ENCODE peak calls at places on chromosomes 13 and 19, in nine cellular contexts. One of them, this sample, is unnamed. For H3K4me1, the result is how much of the 10 kb centered on the place peaks cover.

GRCh38 chr13:47044842-47045241 is 148.0 kb upstream of the HTR2A start:
- DNase-seq in upper lobe of right lung: no peak
- DNase-seq in heart right ventricle: no peak
- DNase-seq in heart left ventricle: no peak
- DNase-seq in H1: no peak
- DNase-seq in mucosa of descending colon: no peak
- DNase-seq in effector memory CD4-positive, alpha-beta T cell: no peak
- DNase-seq in endodermal cell: no peak
- DNase-seq in CD8-positive, alpha-beta T cell: no peak
- DNase-seq in this sample: no peak

GRCh38 chr19:18470153-18470552 is 32.2 kb upstream of the ISYNA1 start:
- DNase-seq in upper lobe of right lung: no peak
- DNase-seq in heart right ventricle: peak
- DNase-seq in heart left ventricle: no peak
- DNase-seq in H1: no peak
- DNase-seq in mucosa of descending colon: no peak
- DNase-seq in effector memory CD4-positive, alpha-beta T cell: no peak
- DNase-seq in endodermal cell: peak
- DNase-seq in CD8-positive, alpha-beta T cell: no peak
- DNase-seq in this sample: no peak

GRCh38 chr19:19460761-19461265 is 54.5 kb downstream of the TSSK6 start:
- DNase-seq in upper lobe of right lung: peak
- DNase-seq in heart right ventricle: peak
- DNase-seq in heart left ventricle: peak
- DNase-seq in H1: no peak
- DNase-seq in mucosa of descending colon: peak
- DNase-seq in effector memory CD4-positive, alpha-beta T cell: peak
- DNase-seq in endodermal cell: peak
- DNase-seq in CD8-positive, alpha-beta T cell: peak
- DNase-seq in this sample: no peak

GRCh38 chr19:42010245-42011126 is 16.5 kb upstream of the ATP1A3 start:
- DNase-seq in upper lobe of right lung: no peak
- DNase-seq in heart right ventricle: no peak
- DNase-seq in heart left ventricle: no peak
- DNase-seq in H1: no peak
- DNase-seq in mucosa of descending colon: no peak
- DNase-seq in effector memory CD4-positive, alpha-beta T cell: no peak
- DNase-seq in endodermal cell: no peak
- DNase-seq in CD8-positive, alpha-beta T cell: no peak
- DNase-seq in this sample: no peak

GRCh38 chr13:36028359-36028758 is 102.8 kb downstream of the DCLK1 start:
- DNase-seq in upper lobe of right lung: no peak
- DNase-seq in heart right ventricle: no peak
- DNase-seq in heart left ventricle: no peak
- DNase-seq in H1: no peak
- DNase-seq in mucosa of descending colon: no peak
- DNase-seq in effector memory CD4-positive, alpha-beta T cell: no peak
- DNase-seq in endodermal cell: no peak
- DNase-seq in CD8-positive, alpha-beta T cell: no peak
- DNase-seq in this sample: no peak

GRCh38 chr19:2290441-2291184 is 8.6 kb upstream of the PEAK3 start:
- DNase-seq in upper lobe of right lung: no peak
- DNase-seq in heart right ventricle: no peak
- DNase-seq in heart left ventricle: no peak
- DNase-seq in H1: no peak
- DNase-seq in mucosa of descending colon: no peak
- DNase-seq in effector memory CD4-positive, alpha-beta T cell: no peak
- DNase-seq in endodermal cell: peak
- DNase-seq in CD8-positive, alpha-beta T cell: no peak
- DNase-seq in this sample: no peak

GRCh38 chr19:8988204-8988603 is 22.0 kb downstream of the MUC16 start:
- DNase-seq in upper lobe of right lung: no peak
- DNase-seq in heart right ventricle: no peak
- DNase-seq in heart left ventricle: no peak
- DNase-seq in H1: no peak
- DNase-seq in mucosa of descending colon: no peak
- DNase-seq in effector memory CD4-positive, alpha-beta T cell: peak
- DNase-seq in endodermal cell: peak
- DNase-seq in CD8-positive, alpha-beta T cell: peak
- DNase-seq in this sample: peak

GRCh38 chr19:1324792-1325567 is 39.3 kb downstream of the EFNA2 start:
- DNase-seq in upper lobe of right lung: no peak
- DNase-seq in heart right ventricle: peak
- DNase-seq in heart left ventricle: peak
- DNase-seq in H1: no peak
- DNase-seq in mucosa of descending colon: peak
- DNase-seq in effector memory CD4-positive, alpha-beta T cell: no peak
- DNase-seq in endodermal cell: no peak
- DNase-seq in CD8-positive, alpha-beta T cell: peak
- DNase-seq in this sample: no peak

GRCh38 chr19:54518844-54519243 is 16.2 kb downstream of the LAIR2 start:
- DNase-seq in upper lobe of right lung: no peak
- DNase-seq in heart right ventricle: no peak
- DNase-seq in heart left ventricle: peak
- DNase-seq in H1: no peak
- DNase-seq in mucosa of descending colon: no peak
- DNase-seq in effector memory CD4-positive, alpha-beta T cell: no peak
- DNase-seq in endodermal cell: no peak
- DNase-seq in CD8-positive, alpha-beta T cell: no peak
- DNase-seq in this sample: no peak

GRCh38 chr19:46107371-46107770 is 17.1 kb downstream of the IGFL3 start:
- DNase-seq in upper lobe of right lung: no peak
- DNase-seq in heart right ventricle: no peak
- DNase-seq in heart left ventricle: no peak
- DNase-seq in H1: no peak
- DNase-seq in mucosa of descending colon: no peak
- DNase-seq in effector memory CD4-positive, alpha-beta T cell: no peak
- DNase-seq in endodermal cell: no peak
- DNase-seq in CD8-positive, alpha-beta T cell: no peak
- DNase-seq in this sample: no peak

GRCh38 chr19:39144487-39145071 is 19.0 kb downstream of the PAK4 start:
- DNase-seq in upper lobe of right lung: no peak
- DNase-seq in heart right ventricle: no peak
- DNase-seq in heart left ventricle: no peak
- DNase-seq in H1: no peak
- DNase-seq in mucosa of descending colon: no peak
- DNase-seq in effector memory CD4-positive, alpha-beta T cell: no peak
- DNase-seq in endodermal cell: peak
- DNase-seq in CD8-positive, alpha-beta T cell: no peak
- DNase-seq in this sample: no peak

GRCh38 chr19:37990362-37990761 is 83.4 kb downstream of the SIPA1L3 start:
- DNase-seq in upper lobe of right lung: peak
- DNase-seq in heart right ventricle: no peak
- DNase-seq in heart left ventricle: no peak
- DNase-seq in H1: no peak
- DNase-seq in mucosa of descending colon: no peak
- DNase-seq in effector memory CD4-positive, alpha-beta T cell: no peak
- DNase-seq in endodermal cell: peak
- DNase-seq in CD8-positive, alpha-beta T cell: no peak
- DNase-seq in this sample: no peak

GRCh38 chr19:58518261-58519086 is 1.1 kb downstream of the ZBTB45 start:
- DNase-seq in upper lobe of right lung: no peak
- DNase-seq in heart right ventricle: no peak
- DNase-seq in heart left ventricle: no peak
- DNase-seq in H1: no peak
- DNase-seq in mucosa of descending colon: peak
- DNase-seq in effector memory CD4-positive, alpha-beta T cell: no peak
- DNase-seq in endodermal cell: no peak
- DNase-seq in CD8-positive, alpha-beta T cell: no peak
- DNase-seq in this sample: no peak

GRCh38 chr19:58515259-58515658 is 3.5 kb upstream of the SLC27A5 start:
- DNase-seq in upper lobe of right lung: no peak
- DNase-seq in heart right ventricle: no peak
- DNase-seq in heart left ventricle: no peak
- DNase-seq in H1: no peak
- DNase-seq in mucosa of descending colon: no peak
- DNase-seq in effector memory CD4-positive, alpha-beta T cell: no peak
- DNase-seq in endodermal cell: no peak
- DNase-seq in CD8-positive, alpha-beta T cell: no peak
- DNase-seq in this sample: no peak

GRCh38 chr19:58516964-58517833 is 2.4 kb downstream of the ZBTB45 start:
- DNase-seq in upper lobe of right lung: no peak
- DNase-seq in heart right ventricle: no peak
- DNase-seq in heart left ventricle: no peak
- DNase-seq in H1: no peak
- DNase-seq in mucosa of descending colon: peak
- DNase-seq in effector memory CD4-positive, alpha-beta T cell: no peak
- DNase-seq in endodermal cell: no peak
- DNase-seq in CD8-positive, alpha-beta T cell: no peak
- DNase-seq in this sample: no peak

GRCh38 chr19:58514564-58515020 is 2.8 kb upstream of the SLC27A5 start:
- DNase-seq in upper lobe of right lung: no peak
- DNase-seq in heart right ventricle: no peak
- DNase-seq in heart left ventricle: no peak
- DNase-seq in H1: no peak
- DNase-seq in mucosa of descending colon: no peak
- DNase-seq in effector memory CD4-positive, alpha-beta T cell: no peak
- DNase-seq in endodermal cell: no peak
- DNase-seq in CD8-positive, alpha-beta T cell: no peak
- DNase-seq in this sample: no peak

GRCh38 chr19:58516246-58516836 is 3.3 kb downstream of the ZBTB45 start:
- DNase-seq in upper lobe of right lung: no peak
- DNase-seq in heart right ventricle: no peak
- DNase-seq in heart left ventricle: no peak
- DNase-seq in H1: no peak
- DNase-seq in mucosa of descending colon: no peak
- DNase-seq in effector memory CD4-positive, alpha-beta T cell: no peak
- DNase-seq in endodermal cell: no peak
- DNase-seq in CD8-positive, alpha-beta T cell: no peak
- DNase-seq in this sample: no peak
- H3K4me1 ChIP-seq in upper lobe of right lung: under half
- H3K4me1 ChIP-seq in heart right ventricle: under half
- H3K4me1 ChIP-seq in heart left ventricle: under half
- H3K4me1 ChIP-seq in H1: under half
- H3K4me1 ChIP-seq in mucosa of descending colon: under half
- H3K4me1 ChIP-seq in effector memory CD4-positive, alpha-beta T cell: under half
- H3K4me1 ChIP-seq in endodermal cell: under half
- H3K4me1 ChIP-seq in CD8-positive, alpha-beta T cell: under half
- H3K4me1 ChIP-seq in this sample: under half

DNA sequence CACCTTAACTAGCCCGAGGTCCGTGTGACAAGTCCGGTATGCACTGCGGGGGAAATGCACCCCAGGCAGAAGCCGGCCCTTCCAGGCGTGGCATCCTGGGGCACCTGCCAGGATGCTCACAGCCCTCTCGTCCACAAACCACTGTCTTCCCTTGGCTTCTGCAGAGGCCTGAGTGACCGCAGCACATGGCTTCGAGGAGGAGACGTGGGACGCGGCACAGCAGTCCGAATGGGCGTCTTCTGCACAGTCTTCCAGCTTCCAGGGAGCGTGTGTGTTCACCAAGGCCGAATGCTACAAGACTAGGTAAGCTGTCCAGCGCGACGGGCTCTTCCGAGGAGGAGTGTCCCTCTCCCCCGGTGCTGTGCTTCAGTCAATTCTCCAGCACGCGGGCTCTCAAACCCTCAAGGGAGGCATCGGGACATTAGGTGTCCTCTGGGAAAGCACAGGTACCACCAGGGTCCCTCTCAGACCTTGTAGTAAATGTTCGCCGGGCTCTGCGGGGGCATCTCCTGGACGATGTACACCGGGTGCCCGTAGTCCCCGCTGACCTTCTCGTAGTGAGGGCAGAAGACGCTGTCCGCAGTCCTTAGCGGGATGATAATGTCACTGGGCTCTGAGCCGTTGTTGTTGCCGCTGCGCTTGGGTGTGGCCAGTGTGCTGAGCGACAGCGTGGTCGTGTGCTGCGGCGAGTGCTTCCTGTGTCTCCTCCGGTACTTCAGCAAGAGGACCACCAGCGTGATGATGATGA is 42.7 kb downstream of the EFNB2 start:
- DNase-seq in upper lobe of right lung: no peak
- DNase-seq in heart right ventricle: no peak
- DNase-seq in heart left ventricle: no peak
- DNase-seq in H1: no peak
- DNase-seq in mucosa of descending colon: no peak
- DNase-seq in effector memory CD4-positive, alpha-beta T cell: no peak
- DNase-seq in endodermal cell: no peak
- DNase-seq in CD8-positive, alpha-beta T cell: no peak
- DNase-seq in this sample: no peak
- H3K4me3 ChIP-seq in upper lobe of right lung: no peak
- H3K4me3 ChIP-seq in heart right ventricle: no peak
- H3K4me3 ChIP-seq in heart left ventricle: no peak
- H3K4me3 ChIP-seq in H1: no peak
- H3K4me3 ChIP-seq in mucosa of descending colon: no peak
- H3K4me3 ChIP-seq in effector memory CD4-positive, alpha-beta T cell: no peak
- H3K4me3 ChIP-seq in endodermal cell: no peak
- H3K4me3 ChIP-seq in CD8-positive, alpha-beta T cell: no peak
- H3K4me3 ChIP-seq in this sample: no peak

DNA sequence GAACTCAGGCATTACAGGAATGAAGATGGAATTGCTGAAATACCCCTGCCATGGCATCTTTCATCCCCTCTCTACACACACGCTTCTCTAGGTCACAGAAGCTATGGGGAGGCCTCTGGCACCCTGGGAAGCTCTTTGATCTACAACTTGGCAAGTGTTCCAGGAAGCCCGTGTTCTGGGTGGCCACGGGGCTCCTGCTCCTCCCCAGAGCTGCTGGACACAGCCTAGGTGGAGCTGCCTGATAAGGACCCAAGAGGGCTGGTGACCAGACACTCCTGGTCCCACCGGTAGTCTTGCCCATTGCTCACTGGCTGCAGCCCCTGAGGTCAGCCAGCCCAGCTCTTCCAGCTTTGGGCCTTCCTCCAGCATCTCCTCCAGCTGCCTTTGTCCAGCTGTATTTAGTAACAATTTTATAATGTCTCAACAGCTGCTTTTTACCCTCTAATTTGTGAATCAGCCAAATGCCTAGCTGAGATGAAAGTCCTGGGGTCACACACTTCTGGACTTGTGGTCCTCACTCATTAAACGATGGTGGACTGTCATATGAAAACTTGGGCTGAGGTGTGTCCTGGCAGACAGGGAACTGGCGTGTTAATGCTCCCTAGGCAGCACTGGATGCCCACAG is 72.8 kb upstream of the SPATA13 start:
- DNase-seq in upper lobe of right lung: no peak
- DNase-seq in heart right ventricle: peak
- DNase-seq in heart left ventricle: peak
- DNase-seq in H1: no peak
- DNase-seq in mucosa of descending colon: peak
- DNase-seq in effector memory CD4-positive, alpha-beta T cell: no peak
- DNase-seq in endodermal cell: no peak
- DNase-seq in CD8-positive, alpha-beta T cell: no peak
- DNase-seq in this sample: no peak
- H3K4me1 ChIP-seq in upper lobe of right lung: under half
- H3K4me1 ChIP-seq in heart right ventricle: under half
- H3K4me1 ChIP-seq in heart left ventricle: under half
- H3K4me1 ChIP-seq in H1: under half
- H3K4me1 ChIP-seq in mucosa of descending colon: under half
- H3K4me1 ChIP-seq in effector memory CD4-positive, alpha-beta T cell: under half
- H3K4me1 ChIP-seq in endodermal cell: under half
- H3K4me1 ChIP-seq in CD8-positive, alpha-beta T cell: under half
- H3K4me1 ChIP-seq in this sample: under half

DNA sequence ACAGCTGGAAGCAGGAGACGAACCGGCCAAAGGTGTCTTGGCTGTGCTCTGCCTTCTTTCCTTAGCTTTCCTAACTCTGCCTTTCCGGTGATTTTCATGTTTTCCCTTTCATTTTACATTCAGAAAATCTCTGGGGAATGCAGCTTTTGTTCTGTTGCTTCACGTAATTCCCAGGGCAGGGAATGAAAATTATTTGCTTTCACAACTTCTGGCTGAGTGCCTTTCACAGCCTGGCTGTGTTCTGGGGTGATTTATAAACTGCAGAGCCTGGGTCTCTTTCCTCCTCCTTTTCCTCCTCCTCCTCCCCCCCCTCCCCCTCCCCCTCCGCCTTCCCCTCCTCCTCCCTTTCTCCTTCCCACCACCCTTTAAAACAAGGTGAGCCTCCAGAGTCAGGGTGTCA is 84.3 kb downstream of the RNASEH2B start:
- DNase-seq in upper lobe of right lung: no peak
- DNase-seq in heart right ventricle: no peak
- DNase-seq in heart left ventricle: no peak
- DNase-seq in H1: no peak
- DNase-seq in mucosa of descending colon: no peak
- DNase-seq in effector memory CD4-positive, alpha-beta T cell: no peak
- DNase-seq in endodermal cell: no peak
- DNase-seq in CD8-positive, alpha-beta T cell: no peak
- DNase-seq in this sample: no peak
- H3K4me3 ChIP-seq in upper lobe of right lung: no peak
- H3K4me3 ChIP-seq in heart right ventricle: no peak
- H3K4me3 ChIP-seq in heart left ventricle: no peak
- H3K4me3 ChIP-seq in H1: no peak
- H3K4me3 ChIP-seq in mucosa of descending colon: no peak
- H3K4me3 ChIP-seq in effector memory CD4-positive, alpha-beta T cell: no peak
- H3K4me3 ChIP-seq in endodermal cell: no peak
- H3K4me3 ChIP-seq in CD8-positive, alpha-beta T cell: no peak
- H3K4me3 ChIP-seq in this sample: no peak